ENCODE peak calls at places on chromosome 10, in four cellular contexts. D, Q, Y and S are unnamed samples.

GRCh38 chr10:112953075-112953501 is 3.0 kb downstream of the TCF7L2 start:
- DNase-seq in D (no peak), Q (peak), Y (peak), S (no peak)

GRCh38 chr10:103977204-103977603 is 10.3 kb downstream of the SLK start:
- DNase-seq in D (no peak), Q (no peak), Y (no peak), S (no peak)

GRCh38 chr10:48606530-48607355 is 1.9 kb upstream of the ARHGAP22 start:
- DNase-seq in D (no peak), Q (no peak), Y (peak), S (no peak)

GRCh38 chr10:86348321-86349210 is 18.0 kb downstream of the GRID1 start:
- DNase-seq in D (no peak), Q (peak), Y (no peak), S (peak)

GRCh38 chr10:72094574-72094973 is 6.2 kb upstream of the SPOCK2 start:
- DNase-seq in D (no peak), Q (no peak), Y (peak), S (no peak)

GRCh38 chr10:19021162-19021561 is 27.4 kb upstream of the MALRD1 start:
- DNase-seq in D (no peak), Q (no peak), Y (no peak), S (no peak)

GRCh38 chr10:74150151-74151056 is at the start of gene AP3M1:
- DNase-seq in D (no peak), Q (peak), Y (no peak), S (peak)

GRCh38 chr10:18229839-18230238 is 89.6 kb downstream of the CACNB2 start:
- DNase-seq in D (no peak), Q (no peak), Y (peak), S (no peak)

GRCh38 chr10:116712499-116712898 is 29.9 kb downstream of the HSPA12A start:
- DNase-seq in D (no peak), Q (no peak), Y (peak), S (no peak)

GRCh38 chr10:131902211-131902610 is 1.4 kb downstream of the PPP2R2D start:
- DNase-seq in D (no peak), Q (peak), Y (no peak), S (no peak)

GRCh38 chr10:113273151-113273876 is 279.5 kb upstream of the HABP2 start:
- DNase-seq in D (no peak), Q (peak), Y (no peak), S (no peak)

GRCh38 chr10:109998513-109998912 is 9.3 kb upstream of the ADD3 start:
- DNase-seq in D (no peak), Q (no peak), Y (no peak), S (no peak)

GRCh38 chr10:17616403-17617030 is 657 bp downstream of the HACD1 start:
- DNase-seq in D (peak), Q (peak), Y (peak), S (no peak)

GRCh38 chr10:71999360-72000072 is 35.3 kb downstream of the CHST3 start:
- DNase-seq in D (no peak), Q (peak), Y (peak), S (peak)

GRCh38 chr10:68212721-68213352 is 19.1 kb downstream of the ATOH7 start:
- DNase-seq in D (no peak), Q (no peak), Y (peak), S (no peak)

GRCh38 chr10:338176-339037 is 203.2 kb downstream of the ZMYND11 start:
- DNase-seq in D (no peak), Q (no peak), Y (peak), S (peak)

GRCh38 chr10:3095373-3096139 is 28.2 kb downstream of the PFKP start:
- DNase-seq in D (peak), Q (no peak), Y (peak), S (no peak)

GRCh38 chr10:119401671-119402395 is 140.7 kb downstream of the RGS10 start:
- DNase-seq in D (peak), Q (no peak), Y (peak), S (no peak)

GRCh38 chr10:84415539-84416244 is 87.3 kb downstream of the CCSER2 start:
- DNase-seq in D (no peak), Q (no peak), Y (no peak), S (no peak)

GRCh38 chr10:82757907-82758306 is 882.9 kb downstream of the NRG3 start:
- DNase-seq in D (no peak), Q (no peak), Y (no peak), S (no peak)

GRCh38 chr10:86851329-86852207 is 95.1 kb downstream of the BMPR1A start:
- DNase-seq in D (no peak), Q (no peak), Y (peak), S (no peak)

GRCh38 chr10:81920213-81920829 is 45.3 kb downstream of the NRG3 start:
- DNase-seq in D (no peak), Q (no peak), Y (no peak), S (no peak)

GRCh38 chr10:93199221-93199681 is 125.6 kb downstream of the CYP26A1 start:
- DNase-seq in D (no peak), Q (no peak), Y (peak), S (no peak)
- H3K27ac ChIP-seq in D (no peak), Q (no peak), Y (no peak), S (peak)

DNA sequence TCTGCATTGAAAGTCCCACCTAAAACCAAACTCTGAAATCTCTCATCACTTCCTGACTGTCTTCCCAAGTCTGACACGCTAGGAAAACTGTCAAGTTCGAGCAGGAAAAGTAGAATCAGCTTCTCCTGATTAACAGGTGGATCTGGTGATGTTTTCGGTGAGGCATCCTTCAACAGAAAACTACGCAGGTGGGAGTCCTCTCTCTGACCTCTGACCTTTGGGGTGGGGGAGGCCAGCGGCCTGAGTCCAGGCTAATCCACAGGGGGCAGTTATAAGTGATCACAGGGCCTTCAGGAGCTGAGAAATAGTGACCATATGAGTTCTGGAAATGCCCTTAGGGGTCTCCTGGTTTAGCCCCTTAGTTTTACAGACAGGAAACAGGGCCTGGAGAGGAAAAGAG is 13.4 kb upstream of the NPFFR1 start:
- DNase-seq in D (no peak), Q (no peak), Y (no peak), S (no peak)
- H3K27ac ChIP-seq in D (no peak), Q (no peak), Y (no peak), S (no peak)

GRCh38 chr10:69684020-69684980 is 54.3 kb downstream of the FAM241B start:
- DNase-seq in D (no peak), Q (no peak), Y (peak), S (no peak)
- H3K27ac ChIP-seq in D (no peak), Q (no peak), Y (no peak), S (no peak)

GRCh38 chr10:43904301-43904700 is 255.6 kb upstream of the ZNF32 start:
- DNase-seq in D (peak), Q (no peak), Y (no peak), S (no peak)
- H3K27ac ChIP-seq in D (no peak), Q (no peak), Y (no peak), S (no peak)

DNA sequence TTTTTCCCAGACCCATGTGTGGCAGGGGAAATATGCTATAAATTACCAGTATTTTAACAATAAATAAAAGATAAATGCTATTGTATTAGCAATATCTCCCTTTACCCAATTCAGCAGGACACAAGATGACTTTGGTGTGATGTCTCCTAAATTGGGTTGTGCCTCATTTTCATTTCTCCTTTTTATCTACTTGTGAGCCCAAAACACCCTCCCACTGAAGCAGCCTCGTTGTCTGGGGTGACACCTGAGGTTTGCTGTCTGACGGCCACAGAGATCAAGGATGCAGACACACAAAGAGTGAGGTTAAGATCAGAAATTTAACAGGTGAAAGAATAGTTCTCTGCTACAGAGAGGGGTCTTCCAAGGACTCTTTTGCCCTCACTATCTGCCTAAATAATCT is 27.1 kb upstream of the CC2D2B start:
- DNase-seq in D (no peak), Q (no peak), Y (no peak), S (no peak)
- H3K27ac ChIP-seq in D (no peak), Q (no peak), Y (no peak), S (no peak)

DNA sequence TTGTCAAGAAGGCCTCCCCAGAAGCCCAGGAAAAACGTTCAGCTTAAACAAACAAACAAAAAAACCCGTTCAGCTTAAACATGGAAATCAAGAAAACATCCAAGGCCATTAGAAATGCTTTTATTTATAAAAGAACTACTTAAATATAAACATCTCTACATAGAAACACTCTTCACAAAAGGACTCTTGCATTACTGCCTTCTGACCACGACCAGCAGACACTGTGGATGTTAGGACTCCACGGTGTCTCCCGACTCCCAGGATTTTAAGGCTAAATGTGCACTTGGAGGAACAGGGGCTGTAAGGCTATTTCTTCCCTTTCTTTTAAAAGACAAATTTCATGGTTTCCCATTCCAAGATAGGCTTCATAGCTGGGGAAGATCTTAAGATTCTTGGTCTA is 93.0 kb downstream of the ABCC2 start:
- DNase-seq in D (no peak), Q (no peak), Y (peak), S (no peak)
- H3K27ac ChIP-seq in D (no peak), Q (no peak), Y (no peak), S (no peak)